ENCODE peak calls at places on chromosomes 16 and 17, in seven cellular contexts. One of them, this sample, is unnamed.

GRCh38 chr17:47696717-47697642 is 3.0 kb downstream of the TBKBP1 start:
- DNase-seq in substantia nigra: no peak
- DNase-seq in fibroblast of gingiva: no peak
- DNase-seq in KG1: no peak
- DNase-seq in lung: no peak
- DNase-seq in ACHN: no peak
- DNase-seq in stimulated activated CD4-positive, alpha-beta T cell treated with anti-CD3 and anti-CD28 coated beads, Interleukin-2, amount 100 ng/mL, for 48 hours: no peak
- DNase-seq in this sample: no peak

GRCh38 chr17:32861979-32862378 is 14.9 kb downstream of the MYO1D start:
- DNase-seq in substantia nigra: no peak
- DNase-seq in fibroblast of gingiva: no peak
- DNase-seq in KG1: no peak
- DNase-seq in lung: no peak
- DNase-seq in ACHN: no peak
- DNase-seq in stimulated activated CD4-positive, alpha-beta T cell treated with anti-CD3 and anti-CD28 coated beads, Interleukin-2, amount 100 ng/mL, for 48 hours: no peak
- DNase-seq in this sample: no peak

GRCh38 chr17:7673239-7673638 is 14.1 kb downstream of the TP53 start:
- DNase-seq in substantia nigra: no peak
- DNase-seq in fibroblast of gingiva: no peak
- DNase-seq in KG1: peak; percentile 1
- DNase-seq in lung: no peak
- DNase-seq in ACHN: peak; percentile 13
- DNase-seq in stimulated activated CD4-positive, alpha-beta T cell treated with anti-CD3 and anti-CD28 coated beads, Interleukin-2, amount 100 ng/mL, for 48 hours: peak; percentile 63
- DNase-seq in this sample: no peak

GRCh38 chr17:69764137-69764536 is 310.9 kb upstream of the KCNJ16 start:
- DNase-seq in substantia nigra: no peak
- DNase-seq in fibroblast of gingiva: peak; percentile 67
- DNase-seq in KG1: no peak
- DNase-seq in lung: no peak
- DNase-seq in ACHN: no peak
- DNase-seq in stimulated activated CD4-positive, alpha-beta T cell treated with anti-CD3 and anti-CD28 coated beads, Interleukin-2, amount 100 ng/mL, for 48 hours: no peak
- DNase-seq in this sample: no peak

GRCh38 chr17:43661699-43662431 is at the start of gene MEOX1:
- DNase-seq in substantia nigra: no peak
- DNase-seq in fibroblast of gingiva: peak; percentile 64
- DNase-seq in KG1: no peak
- DNase-seq in lung: no peak
- DNase-seq in ACHN: no peak
- DNase-seq in stimulated activated CD4-positive, alpha-beta T cell treated with anti-CD3 and anti-CD28 coated beads, Interleukin-2, amount 100 ng/mL, for 48 hours: peak; percentile 25
- DNase-seq in this sample: no peak

GRCh38 chr16:80718480-80719220 is 85.7 kb downstream of the CDYL2 start:
- DNase-seq in substantia nigra: no peak
- DNase-seq in fibroblast of gingiva: no peak
- DNase-seq in KG1: no peak
- DNase-seq in lung: no peak
- DNase-seq in ACHN: no peak
- DNase-seq in stimulated activated CD4-positive, alpha-beta T cell treated with anti-CD3 and anti-CD28 coated beads, Interleukin-2, amount 100 ng/mL, for 48 hours: no peak
- DNase-seq in this sample: peak; percentile 89

GRCh38 chr17:68035523-68036303 is at the start of gene KPNA2:
- DNase-seq in substantia nigra: peak; percentile 57
- DNase-seq in fibroblast of gingiva: peak; percentile 98
- DNase-seq in KG1: peak; percentile 95
- DNase-seq in lung: peak; percentile 96
- DNase-seq in ACHN: peak; percentile 98
- DNase-seq in stimulated activated CD4-positive, alpha-beta T cell treated with anti-CD3 and anti-CD28 coated beads, Interleukin-2, amount 100 ng/mL, for 48 hours: peak; percentile 83
- DNase-seq in this sample: peak; percentile 92

GRCh38 chr16:85610446-85611204 is 2.5 kb upstream of the GSE1 start:
- DNase-seq in substantia nigra: peak; percentile 50
- DNase-seq in fibroblast of gingiva: peak; percentile 73
- DNase-seq in KG1: peak; percentile 79
- DNase-seq in lung: peak; percentile 87
- DNase-seq in ACHN: peak; percentile 89
- DNase-seq in stimulated activated CD4-positive, alpha-beta T cell treated with anti-CD3 and anti-CD28 coated beads, Interleukin-2, amount 100 ng/mL, for 48 hours: peak; percentile 92
- DNase-seq in this sample: peak; percentile 83

GRCh38 chr17:29549169-29549935 is 17.5 kb downstream of the ABHD15 start:
- DNase-seq in substantia nigra: no peak
- DNase-seq in fibroblast of gingiva: peak; percentile 77
- DNase-seq in KG1: no peak
- DNase-seq in lung: no peak
- DNase-seq in ACHN: no peak
- DNase-seq in stimulated activated CD4-positive, alpha-beta T cell treated with anti-CD3 and anti-CD28 coated beads, Interleukin-2, amount 100 ng/mL, for 48 hours: no peak
- DNase-seq in this sample: no peak

GRCh38 chr17:42843358-42843934 is 934 bp upstream of the AOC2 start:
- DNase-seq in substantia nigra: no peak
- DNase-seq in fibroblast of gingiva: peak; percentile 65
- DNase-seq in KG1: no peak
- DNase-seq in lung: no peak
- DNase-seq in ACHN: peak; percentile 76
- DNase-seq in stimulated activated CD4-positive, alpha-beta T cell treated with anti-CD3 and anti-CD28 coated beads, Interleukin-2, amount 100 ng/mL, for 48 hours: no peak
- DNase-seq in this sample: peak; percentile 33

GRCh38 chr16:67547423-67548264 is 14.7 kb upstream of the CTCF start:
- DNase-seq in substantia nigra: no peak
- DNase-seq in fibroblast of gingiva: no peak
- DNase-seq in KG1: peak; percentile 71
- DNase-seq in lung: no peak
- DNase-seq in ACHN: no peak
- DNase-seq in stimulated activated CD4-positive, alpha-beta T cell treated with anti-CD3 and anti-CD28 coated beads, Interleukin-2, amount 100 ng/mL, for 48 hours: no peak
- DNase-seq in this sample: no peak

GRCh38 chr16:27347930-27348685 is 34.3 kb downstream of the IL4R start:
- DNase-seq in substantia nigra: no peak
- DNase-seq in fibroblast of gingiva: no peak
- DNase-seq in KG1: peak; percentile 18
- DNase-seq in lung: no peak
- DNase-seq in ACHN: no peak
- DNase-seq in stimulated activated CD4-positive, alpha-beta T cell treated with anti-CD3 and anti-CD28 coated beads, Interleukin-2, amount 100 ng/mL, for 48 hours: no peak
- DNase-seq in this sample: no peak

GRCh38 chr17:358491-359133 is 6.0 kb upstream of the RPH3AL start:
- DNase-seq in substantia nigra: no peak
- DNase-seq in fibroblast of gingiva: no peak
- DNase-seq in KG1: no peak
- DNase-seq in lung: no peak
- DNase-seq in ACHN: no peak
- DNase-seq in stimulated activated CD4-positive, alpha-beta T cell treated with anti-CD3 and anti-CD28 coated beads, Interleukin-2, amount 100 ng/mL, for 48 hours: no peak
- DNase-seq in this sample: no peak

GRCh38 chr16:73015612-73016487 is 32.1 kb downstream of the ZFHX3 start:
- DNase-seq in substantia nigra: no peak
- DNase-seq in fibroblast of gingiva: no peak
- DNase-seq in KG1: peak; percentile 16
- DNase-seq in lung: peak; percentile 70
- DNase-seq in ACHN: peak; percentile 60
- DNase-seq in stimulated activated CD4-positive, alpha-beta T cell treated with anti-CD3 and anti-CD28 coated beads, Interleukin-2, amount 100 ng/mL, for 48 hours: no peak
- DNase-seq in this sample: peak; percentile 97

GRCh38 chr16:83206426-83206825 is 579.7 kb downstream of the CDH13 start:
- DNase-seq in substantia nigra: no peak
- DNase-seq in fibroblast of gingiva: no peak
- DNase-seq in KG1: no peak
- DNase-seq in lung: no peak
- DNase-seq in ACHN: no peak
- DNase-seq in stimulated activated CD4-positive, alpha-beta T cell treated with anti-CD3 and anti-CD28 coated beads, Interleukin-2, amount 100 ng/mL, for 48 hours: no peak
- DNase-seq in this sample: no peak

GRCh38 chr17:78492116-78492799 is 84.9 kb downstream of the DNAH17 start:
- DNase-seq in substantia nigra: no peak
- DNase-seq in fibroblast of gingiva: no peak
- DNase-seq in KG1: no peak
- DNase-seq in lung: no peak
- DNase-seq in ACHN: no peak
- DNase-seq in stimulated activated CD4-positive, alpha-beta T cell treated with anti-CD3 and anti-CD28 coated beads, Interleukin-2, amount 100 ng/mL, for 48 hours: no peak
- DNase-seq in this sample: no peak

GRCh38 chr16:69798466-69798865 is 36.3 kb downstream of the WWP2 start:
- DNase-seq in substantia nigra: no peak
- DNase-seq in fibroblast of gingiva: no peak
- DNase-seq in KG1: no peak
- DNase-seq in lung: no peak
- DNase-seq in ACHN: peak; percentile 15
- DNase-seq in stimulated activated CD4-positive, alpha-beta T cell treated with anti-CD3 and anti-CD28 coated beads, Interleukin-2, amount 100 ng/mL, for 48 hours: no peak
- DNase-seq in this sample: no peak

GRCh38 chr17:41680426-41681040 is 8.2 kb upstream of the EIF1 start:
- DNase-seq in substantia nigra: no peak
- DNase-seq in fibroblast of gingiva: no peak
- DNase-seq in KG1: no peak
- DNase-seq in lung: no peak
- DNase-seq in ACHN: no peak
- DNase-seq in stimulated activated CD4-positive, alpha-beta T cell treated with anti-CD3 and anti-CD28 coated beads, Interleukin-2, amount 100 ng/mL, for 48 hours: no peak
- DNase-seq in this sample: no peak

GRCh38 chr17:4108397-4108796 is 34.4 kb downstream of the ZZEF1 start:
- DNase-seq in substantia nigra: no peak
- DNase-seq in fibroblast of gingiva: no peak
- DNase-seq in KG1: no peak
- DNase-seq in lung: no peak
- DNase-seq in ACHN: no peak
- DNase-seq in stimulated activated CD4-positive, alpha-beta T cell treated with anti-CD3 and anti-CD28 coated beads, Interleukin-2, amount 100 ng/mL, for 48 hours: no peak
- DNase-seq in this sample: no peak

GRCh38 chr16:57938936-57939871 is 31.7 kb downstream of the CNGB1 start:
- DNase-seq in substantia nigra: no peak
- DNase-seq in fibroblast of gingiva: peak; percentile 84
- DNase-seq in KG1: no peak
- DNase-seq in lung: peak; percentile 79
- DNase-seq in ACHN: peak; percentile 89
- DNase-seq in stimulated activated CD4-positive, alpha-beta T cell treated with anti-CD3 and anti-CD28 coated beads, Interleukin-2, amount 100 ng/mL, for 48 hours: no peak
- DNase-seq in this sample: peak; percentile 93

GRCh38 chr17:37553357-37553966 is 55.8 kb downstream of the SYNRG start:
- DNase-seq in substantia nigra: no peak
- DNase-seq in fibroblast of gingiva: no peak
- DNase-seq in KG1: no peak
- DNase-seq in lung: no peak
- DNase-seq in ACHN: no peak
- DNase-seq in stimulated activated CD4-positive, alpha-beta T cell treated with anti-CD3 and anti-CD28 coated beads, Interleukin-2, amount 100 ng/mL, for 48 hours: no peak
- DNase-seq in this sample: no peak

GRCh38 chr17:31318298-31319190 is 2.9 kb downstream of the EVI2A start:
- DNase-seq in substantia nigra: no peak
- DNase-seq in fibroblast of gingiva: peak; percentile 64
- DNase-seq in KG1: peak; percentile 35
- DNase-seq in lung: peak; percentile 37
- DNase-seq in ACHN: peak; percentile 86
- DNase-seq in stimulated activated CD4-positive, alpha-beta T cell treated with anti-CD3 and anti-CD28 coated beads, Interleukin-2, amount 100 ng/mL, for 48 hours: peak; percentile 34
- DNase-seq in this sample: no peak

GRCh38 chr16:30369091-30369937 is 980 bp downstream of the TBC1D10B start:
- DNase-seq in substantia nigra: no peak
- DNase-seq in fibroblast of gingiva: no peak
- DNase-seq in KG1: no peak
- DNase-seq in lung: no peak
- DNase-seq in ACHN: no peak
- DNase-seq in stimulated activated CD4-positive, alpha-beta T cell treated with anti-CD3 and anti-CD28 coated beads, Interleukin-2, amount 100 ng/mL, for 48 hours: no peak
- DNase-seq in this sample: no peak

GRCh38 chr16:11105038-11105903 is 150.7 kb downstream of the SOCS1 start:
- DNase-seq in substantia nigra: no peak
- DNase-seq in fibroblast of gingiva: peak; percentile 90
- DNase-seq in KG1: peak; percentile 22
- DNase-seq in lung: peak; percentile 52
- DNase-seq in ACHN: no peak
- DNase-seq in stimulated activated CD4-positive, alpha-beta T cell treated with anti-CD3 and anti-CD28 coated beads, Interleukin-2, amount 100 ng/mL, for 48 hours: no peak
- DNase-seq in this sample: peak; percentile 9

GRCh38 chr16:2816751-2817495 is at the start of gene PRSS21:
- DNase-seq in substantia nigra: no peak
- DNase-seq in fibroblast of gingiva: no peak
- DNase-seq in KG1: no peak
- DNase-seq in lung: no peak
- DNase-seq in ACHN: no peak
- DNase-seq in stimulated activated CD4-positive, alpha-beta T cell treated with anti-CD3 and anti-CD28 coated beads, Interleukin-2, amount 100 ng/mL, for 48 hours: peak; percentile 40
- DNase-seq in this sample: no peak

GRCh38 chr17:65071861-65072260 is 15.3 kb upstream of the GNA13 start:
- DNase-seq in substantia nigra: no peak
- DNase-seq in fibroblast of gingiva: no peak
- DNase-seq in KG1: no peak
- DNase-seq in lung: no peak
- DNase-seq in ACHN: peak; percentile 51
- DNase-seq in stimulated activated CD4-positive, alpha-beta T cell treated with anti-CD3 and anti-CD28 coated beads, Interleukin-2, amount 100 ng/mL, for 48 hours: no peak
- DNase-seq in this sample: no peak

GRCh38 chr17:4515501-4515900 is 16.8 kb downstream of the SPNS2 start:
- DNase-seq in substantia nigra: no peak
- DNase-seq in fibroblast of gingiva: no peak
- DNase-seq in KG1: no peak
- DNase-seq in lung: no peak
- DNase-seq in ACHN: no peak
- DNase-seq in stimulated activated CD4-positive, alpha-beta T cell treated with anti-CD3 and anti-CD28 coated beads, Interleukin-2, amount 100 ng/mL, for 48 hours: no peak
- DNase-seq in this sample: no peak

GRCh38 chr16:15572329-15573001 is 70.5 kb downstream of the MARF1 start:
- DNase-seq in substantia nigra: no peak
- DNase-seq in fibroblast of gingiva: peak; percentile 92
- DNase-seq in KG1: no peak
- DNase-seq in lung: no peak
- DNase-seq in ACHN: no peak
- DNase-seq in stimulated activated CD4-positive, alpha-beta T cell treated with anti-CD3 and anti-CD28 coated beads, Interleukin-2, amount 100 ng/mL, for 48 hours: peak; percentile 31
- DNase-seq in this sample: no peak

GRCh38 chr17:42276609-42277341 is 584 bp upstream of the STAT5B start:
- DNase-seq in substantia nigra: no peak
- DNase-seq in fibroblast of gingiva: peak; percentile 62
- DNase-seq in KG1: no peak
- DNase-seq in lung: peak; percentile 73
- DNase-seq in ACHN: peak; percentile 84
- DNase-seq in stimulated activated CD4-positive, alpha-beta T cell treated with anti-CD3 and anti-CD28 coated beads, Interleukin-2, amount 100 ng/mL, for 48 hours: no peak
- DNase-seq in this sample: no peak

GRCh38 chr17:72134560-72135399 is 14.0 kb downstream of the SOX9 start:
- DNase-seq in substantia nigra: no peak
- DNase-seq in fibroblast of gingiva: no peak
- DNase-seq in KG1: no peak
- DNase-seq in lung: no peak
- DNase-seq in ACHN: no peak
- DNase-seq in stimulated activated CD4-positive, alpha-beta T cell treated with anti-CD3 and anti-CD28 coated beads, Interleukin-2, amount 100 ng/mL, for 48 hours: no peak
- DNase-seq in this sample: no peak

This sample was measured in prostate gland.